ENCODE peak calls at places on chromosomes 11 and 22, in ten cellular contexts. X, L, T, K, N, O, V, A, S and H are unnamed samples.

GRCh38 chr22:29269731-29270474 is 1.8 kb downstream of the EWSR1 start:
- DNase-seq in N (peak), A (no peak), O (no peak), V (no peak), K (no peak), T (no peak), L (no peak), S (no peak), X (peak), H (no peak)

GRCh38 chr11:85791326-85791990 is 19.5 kb downstream of the SYTL2 start:
- DNase-seq in T (no peak), X (no peak), O (no peak), V (no peak), A (no peak), L (no peak), K (no peak), S (no peak), N (no peak), H (no peak)

GRCh38 chr11:14645247-14645912 is 1.8 kb downstream of the PDE3B start:
- DNase-seq in N (peak), X (no peak), S (peak), A (no peak), V (no peak), L (no peak), T (no peak), O (no peak), K (no peak), H (peak)

GRCh38 chr11:61361237-61361636 is 445 bp downstream of the CYB561A3 start:
- DNase-seq in O (no peak), K (no peak), S (no peak), A (no peak), X (no peak), V (no peak), N (peak), T (no peak), L (no peak), H (no peak)

GRCh38 chr11:36492724-36493304 is 17.3 kb downstream of the TRAF6 start:
- DNase-seq in N (peak), L (no peak), O (peak), A (peak), S (peak), T (no peak), V (peak), K (peak), X (no peak), H (peak)

GRCh38 chr11:62324738-62325556 is 12.3 kb upstream of the ASRGL1 start:
- DNase-seq in S (peak), A (no peak), N (peak), L (no peak), T (peak), V (peak), X (peak), O (no peak), K (peak), H (peak)

GRCh38 chr11:116930177-116930576 is 92.8 kb upstream of the APOA1 start:
- DNase-seq in L (no peak), S (peak), K (no peak), A (peak), V (no peak), X (peak), N (peak), T (no peak), O (no peak), H (peak)

GRCh38 chr11:86397351-86397750 is 22.7 kb downstream of the CCDC81 start:
- DNase-seq in N (no peak), S (no peak), V (no peak), L (no peak), X (no peak), A (no peak), O (no peak), T (no peak), K (no peak), H (no peak)

GRCh38 chr22:41713004-41713403 is 13.7 kb downstream of the MEI1 start:
- DNase-seq in V (no peak), O (no peak), L (no peak), S (no peak), N (peak), A (no peak), K (no peak), X (peak), T (no peak), H (no peak)

GRCh38 chr11:95282337-95282751 is 51.3 kb upstream of the SESN3 start:
- DNase-seq in X (no peak), O (no peak), A (peak), S (no peak), L (peak), K (no peak), N (peak), T (no peak), V (no peak), H (peak)

GRCh38 chr11:78414321-78415051 is 3.1 kb downstream of the GAB2 start:
- DNase-seq in S (no peak), V (no peak), O (peak), K (peak), T (no peak), X (no peak), L (no peak), A (no peak), N (peak), H (peak)